ENCODE peak calls at places on chromosomes 5 and 9, in five cellular contexts. S, V, Z, C and Y are unnamed samples.

GRCh38 chr9:129987941-129988340 is 55.0 kb downstream of the FNBP1 start:
- DNase-seq in V (no peak), Z (no peak), S (no peak), C (no peak), Y (no peak)

GRCh38 chr9:133700861-133701320 is 37.3 kb downstream of the SARDH start:
- DNase-seq in S (no peak), C (peak; percentile 10), Z (no peak), V (no peak), Y (peak; percentile 14)

GRCh38 chr5:5592541-5592940 is 170.1 kb downstream of the ICE1 start:
- DNase-seq in C (peak; percentile 75), Z (no peak), S (no peak), V (no peak), Y (no peak)

GRCh38 chr9:95373069-95373681 is 55.7 kb upstream of the FANCC start:
- DNase-seq in Z (no peak), S (no peak), C (no peak), V (no peak), Y (no peak)

GRCh38 chr5:44774279-44774880 is 34.4 kb upstream of the MRPS30 start:
- DNase-seq in Z (no peak), C (no peak), V (no peak), S (no peak), Y (no peak)

GRCh38 chr5:123265551-123265950 is 157.7 kb downstream of the CEP120 start:
- DNase-seq in Z (no peak), S (no peak), C (no peak), V (no peak), Y (no peak)

GRCh38 chr9:22141906-22142305 is 132.8 kb upstream of the CDKN2B start:
- DNase-seq in Z (no peak), C (no peak), S (no peak), V (no peak), Y (no peak)

GRCh38 chr9:137487454-137488329 is 28.6 kb upstream of the NSMF start:
- DNase-seq in Z (no peak), C (no peak), S (no peak), V (no peak), Y (peak; percentile 60)

GRCh38 chr9:136676297-136676794 is 10.9 kb downstream of the AGPAT2 start:
- DNase-seq in V (no peak), S (no peak), Z (no peak), C (no peak), Y (no peak)

GRCh38 chr5:121138495-121138907 is 674.4 kb downstream of the PRR16 start:
- DNase-seq in Z (no peak), C (no peak), S (no peak), V (no peak), Y (no peak)

GRCh38 chr5:154916874-154917273 is 21.1 kb downstream of the GEMIN5 start:
- DNase-seq in S (no peak), Z (no peak), V (no peak), C (no peak), Y (no peak)

GRCh38 chr9:34292552-34292951 is 36.5 kb downstream of the KIF24 start:
- DNase-seq in V (no peak), C (no peak), S (no peak), Z (no peak), Y (no peak)